ENCODE peak calls at places on chromosomes 2 and 18, in six cellular contexts. One of them, this sample, is unnamed.

GRCh38 chr2:28547906-28548600 is 52.2 kb downstream of the PLB1 start:
- DNase-seq in DND-41: no peak
- DNase-seq in IMR-90: no peak
- DNase-seq in mammary epithelial cell: no peak
- DNase-seq in neuronal stem cell: no peak
- DNase-seq in GM12878: no peak
- DNase-seq in this sample: no peak

GRCh38 chr18:59249186-59249774 is 24.0 kb downstream of the RAX start:
- DNase-seq in DND-41: peak; percentile 39
- DNase-seq in IMR-90: peak; percentile 80
- DNase-seq in neuronal stem cell: no peak
- DNase-seq in mammary epithelial cell: peak; percentile 52
- DNase-seq in GM12878: no peak
- DNase-seq in this sample: peak; percentile 90

GRCh38 chr18:395481-396250 is 104.8 kb downstream of the COLEC12 start:
- DNase-seq in IMR-90: peak; percentile 86
- DNase-seq in GM12878: no peak
- DNase-seq in DND-41: no peak
- DNase-seq in neuronal stem cell: no peak
- DNase-seq in mammary epithelial cell: no peak
- DNase-seq in this sample: peak; percentile 43

GRCh38 chr2:151162185-151162584 is 99.5 kb downstream of the RBM43 start:
- DNase-seq in mammary epithelial cell: peak; percentile 14
- DNase-seq in GM12878: no peak
- DNase-seq in neuronal stem cell: no peak
- DNase-seq in IMR-90: peak; percentile 70
- DNase-seq in DND-41: no peak
- DNase-seq in this sample: peak; percentile 51

GRCh38 chr2:18311413-18311812 is 249.0 kb downstream of the RDH14 start:
- DNase-seq in DND-41: no peak
- DNase-seq in IMR-90: peak; percentile 64
- DNase-seq in GM12878: no peak
- DNase-seq in mammary epithelial cell: no peak
- DNase-seq in neuronal stem cell: no peak
- DNase-seq in this sample: peak; percentile 73

GRCh38 chr2:165435611-165436010 is 33.9 kb upstream of the CSRNP3 start:
- DNase-seq in mammary epithelial cell: no peak
- DNase-seq in IMR-90: no peak
- DNase-seq in GM12878: no peak
- DNase-seq in neuronal stem cell: peak; percentile 6
- DNase-seq in DND-41: no peak
- DNase-seq in this sample: no peak

GRCh38 chr2:24435391-24436316 is 55.4 kb upstream of the NCOA1 start:
- DNase-seq in IMR-90: peak; percentile 65
- DNase-seq in GM12878: no peak
- DNase-seq in neuronal stem cell: no peak
- DNase-seq in DND-41: no peak
- DNase-seq in mammary epithelial cell: no peak
- DNase-seq in this sample: no peak

GRCh38 chr2:70046534-70046933 is 40.7 kb upstream of the PCBP1 start:
- DNase-seq in DND-41: no peak
- DNase-seq in mammary epithelial cell: no peak
- DNase-seq in GM12878: no peak
- DNase-seq in neuronal stem cell: no peak
- DNase-seq in IMR-90: no peak
- DNase-seq in this sample: no peak

GRCh38 chr2:239751719-239752355 is 273.3 kb downstream of the NDUFA10 start:
- DNase-seq in neuronal stem cell: no peak
- DNase-seq in mammary epithelial cell: no peak
- DNase-seq in IMR-90: no peak
- DNase-seq in DND-41: peak; percentile 91
- DNase-seq in GM12878: no peak
- DNase-seq in this sample: no peak

GRCh38 chr2:230793573-230794359 is 71.0 kb upstream of the ITM2C start:
- DNase-seq in IMR-90: peak; percentile 100
- DNase-seq in neuronal stem cell: no peak
- DNase-seq in mammary epithelial cell: peak; percentile 97
- DNase-seq in GM12878: no peak
- DNase-seq in DND-41: no peak
- DNase-seq in this sample: peak; percentile 96

GRCh38 chr2:37894047-37894446 is 31.0 kb upstream of the RMDN2 start:
- DNase-seq in IMR-90: no peak
- DNase-seq in DND-41: no peak
- DNase-seq in neuronal stem cell: no peak
- DNase-seq in mammary epithelial cell: no peak
- DNase-seq in GM12878: no peak
- DNase-seq in this sample: no peak

GRCh38 chr2:37894601-37895000 is 30.5 kb upstream of the RMDN2 start:
- DNase-seq in DND-41: no peak
- DNase-seq in IMR-90: peak; percentile 23
- DNase-seq in mammary epithelial cell: no peak
- DNase-seq in neuronal stem cell: no peak
- DNase-seq in GM12878: no peak
- DNase-seq in this sample: no peak

GRCh38 chr2:37893327-37893726 is 31.8 kb upstream of the RMDN2 start:
- DNase-seq in IMR-90: no peak
- DNase-seq in neuronal stem cell: no peak
- DNase-seq in GM12878: no peak
- DNase-seq in DND-41: no peak
- DNase-seq in mammary epithelial cell: peak; percentile 23
- DNase-seq in this sample: peak; percentile 44

GRCh38 chr2:37896319-37896718 is 28.8 kb upstream of the RMDN2 start:
- DNase-seq in mammary epithelial cell: no peak
- DNase-seq in DND-41: no peak
- DNase-seq in neuronal stem cell: no peak
- DNase-seq in GM12878: no peak
- DNase-seq in IMR-90: no peak
- DNase-seq in this sample: peak; percentile 12

DNA sequence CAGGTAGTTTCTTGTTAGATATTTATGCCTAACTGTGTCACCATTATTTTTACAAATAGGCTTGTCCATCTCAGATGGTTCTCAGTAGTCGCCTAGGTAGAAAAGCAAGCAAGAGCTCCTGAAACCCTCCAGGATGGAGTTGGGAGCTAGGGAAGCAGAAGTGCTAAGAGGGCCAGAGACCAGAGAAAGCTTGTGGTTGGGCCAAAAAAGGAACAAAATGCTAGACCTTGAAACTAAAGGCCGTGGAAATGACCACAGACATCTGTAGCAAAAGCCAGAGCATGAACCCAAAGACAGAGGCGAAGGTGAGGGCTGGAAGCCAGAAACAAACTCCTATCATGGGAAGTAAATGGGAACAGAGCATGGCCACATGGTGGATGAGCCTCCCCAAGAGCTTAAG is 30.0 kb upstream of the RMDN2 start:
- DNase-seq in mammary epithelial cell: no peak
- DNase-seq in IMR-90: no peak
- DNase-seq in GM12878: no peak
- DNase-seq in neuronal stem cell: no peak
- DNase-seq in DND-41: no peak
- DNase-seq in this sample: no peak
- H3K9ac ChIP-seq in mammary epithelial cell: no peak overlapping the region
- H3K9ac ChIP-seq in IMR-90: no peak overlapping the region
- H3K9ac ChIP-seq in GM12878: no peak overlapping the region
- H3K9ac ChIP-seq in neuronal stem cell: no peak overlapping the region
- H3K9ac ChIP-seq in DND-41: no peak overlapping the region
- H3K9ac ChIP-seq in this sample: no peak overlapping the region

GRCh38 chr2:224937887-224938286 is 104.4 kb downstream of the DOCK10 start:
- DNase-seq in mammary epithelial cell: no peak
- DNase-seq in IMR-90: no peak
- DNase-seq in neuronal stem cell: no peak
- DNase-seq in DND-41: no peak
- DNase-seq in GM12878: peak; percentile 90
- DNase-seq in this sample: no peak
- H3K27ac ChIP-seq in mammary epithelial cell: no peak overlapping the region
- H3K27ac ChIP-seq in IMR-90: no peak overlapping the region
- H3K27ac ChIP-seq in neuronal stem cell: peak overlapping the region; percentile 59
- H3K27ac ChIP-seq in DND-41: no peak overlapping the region
- H3K27ac ChIP-seq in GM12878: peak overlapping the region; percentile 88
- H3K27ac ChIP-seq in this sample: no peak overlapping the region

GRCh38 chr2:189629553-189630453 is 31.5 kb upstream of the ASNSD1 start:
- DNase-seq in DND-41: no peak
- DNase-seq in IMR-90: peak; percentile 43
- DNase-seq in neuronal stem cell: no peak
- DNase-seq in mammary epithelial cell: no peak
- DNase-seq in GM12878: no peak
- DNase-seq in this sample: no peak
- H2AFZ ChIP-seq in DND-41: no peak overlapping the region
- H2AFZ ChIP-seq in IMR-90: peak overlapping the region; percentile 67
- H2AFZ ChIP-seq in neuronal stem cell: peak overlapping the region; percentile 5
- H2AFZ ChIP-seq in mammary epithelial cell: no peak overlapping the region
- H2AFZ ChIP-seq in GM12878: no peak overlapping the region
- H2AFZ ChIP-seq in this sample: no peak overlapping the region

DNA sequence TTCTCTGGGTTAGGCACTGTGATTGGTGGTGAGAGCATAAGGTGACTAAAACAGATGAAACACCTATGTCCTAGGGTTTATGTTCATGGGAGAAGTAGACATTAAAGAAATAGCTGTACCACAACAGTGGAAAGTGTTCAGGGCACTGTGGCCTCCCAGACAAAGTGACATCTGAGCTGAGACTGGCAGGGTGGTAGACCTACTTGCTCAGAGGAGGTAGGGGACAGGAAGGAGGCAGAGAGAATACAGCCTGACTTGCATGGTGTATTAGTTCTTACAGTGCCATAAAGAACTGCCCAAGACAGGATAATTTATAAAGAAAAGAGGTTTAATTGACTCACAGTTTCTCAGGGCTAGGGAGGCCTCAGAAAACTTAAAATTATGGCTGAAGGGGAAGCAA is 82.6 kb downstream of the MAPRE2 start:
- DNase-seq in DND-41: no peak
- DNase-seq in GM12878: no peak
- DNase-seq in mammary epithelial cell: no peak
- DNase-seq in neuronal stem cell: no peak
- DNase-seq in IMR-90: no peak
- DNase-seq in this sample: no peak
- H3K9ac ChIP-seq in DND-41: no peak overlapping the region
- H3K9ac ChIP-seq in GM12878: no peak overlapping the region
- H3K9ac ChIP-seq in mammary epithelial cell: no peak overlapping the region
- H3K9ac ChIP-seq in neuronal stem cell: no peak overlapping the region
- H3K9ac ChIP-seq in IMR-90: no peak overlapping the region
- H3K9ac ChIP-seq in this sample: no peak overlapping the region

GRCh38 chr2:38535745-38536506 is 66.8 kb downstream of the HNRNPLL start:
- DNase-seq in DND-41: peak; percentile 76
- DNase-seq in neuronal stem cell: peak; percentile 78
- DNase-seq in IMR-90: peak; percentile 46
- DNase-seq in GM12878: no peak
- DNase-seq in mammary epithelial cell: peak; percentile 53
- DNase-seq in this sample: peak; percentile 80

GRCh38 chr2:38534746-38535403 is 67.9 kb downstream of the HNRNPLL start:
- DNase-seq in DND-41: no peak
- DNase-seq in mammary epithelial cell: no peak
- DNase-seq in GM12878: no peak
- DNase-seq in neuronal stem cell: no peak
- DNase-seq in IMR-90: no peak
- DNase-seq in this sample: no peak

GRCh38 chr2:38533757-38534545 is 68.8 kb downstream of the HNRNPLL start:
- DNase-seq in DND-41: no peak
- DNase-seq in neuronal stem cell: no peak
- DNase-seq in GM12878: no peak
- DNase-seq in mammary epithelial cell: no peak
- DNase-seq in IMR-90: peak; percentile 16
- DNase-seq in this sample: no peak

GRCh38 chr2:38533180-38533579 is 69.5 kb downstream of the HNRNPLL start:
- DNase-seq in DND-41: no peak
- DNase-seq in IMR-90: no peak
- DNase-seq in GM12878: peak; percentile 83
- DNase-seq in neuronal stem cell: no peak
- DNase-seq in mammary epithelial cell: no peak
- DNase-seq in this sample: no peak

DNA sequence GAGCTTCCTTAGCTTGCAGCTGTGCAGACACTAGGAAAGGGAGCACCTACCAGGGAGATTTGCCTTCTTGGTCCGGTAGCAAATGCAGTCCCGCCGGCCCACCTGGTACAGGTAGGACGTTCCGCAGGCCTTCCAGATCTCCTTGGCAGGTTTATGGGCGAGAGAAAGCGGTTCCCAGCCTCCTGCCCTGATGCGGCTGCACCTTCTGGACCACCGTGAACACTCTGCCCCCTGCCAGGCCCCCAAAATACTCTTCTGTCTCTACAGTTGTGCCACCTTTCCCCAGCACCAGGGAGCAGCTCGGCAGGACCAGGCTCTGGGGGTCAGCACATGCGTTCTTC is 67.4 kb downstream of the HNRNPLL start:
- DNase-seq in mammary epithelial cell: no peak
- DNase-seq in IMR-90: no peak
- DNase-seq in GM12878: no peak
- DNase-seq in DND-41: no peak
- DNase-seq in neuronal stem cell: no peak
- DNase-seq in this sample: no peak
- H3K27ac ChIP-seq in mammary epithelial cell: no peak overlapping the region
- H3K27ac ChIP-seq in IMR-90: no peak overlapping the region
- H3K27ac ChIP-seq in GM12878: no peak overlapping the region
- H3K27ac ChIP-seq in DND-41: no peak overlapping the region
- H3K27ac ChIP-seq in neuronal stem cell: no peak overlapping the region
- H3K27ac ChIP-seq in this sample: no peak overlapping the region

GRCh38 chr2:27211241-27211942 is 449 bp upstream of the ATRAID start:
- DNase-seq in DND-41: no peak
- DNase-seq in IMR-90: no peak
- DNase-seq in mammary epithelial cell: no peak
- DNase-seq in neuronal stem cell: no peak
- DNase-seq in GM12878: no peak
- DNase-seq in this sample: no peak
- H2AFZ ChIP-seq in DND-41: peak overlapping the region; percentile 80
- H2AFZ ChIP-seq in IMR-90: peak overlapping the region; percentile 93
- H2AFZ ChIP-seq in mammary epithelial cell: peak overlapping the region; percentile 99
- H2AFZ ChIP-seq in neuronal stem cell: peak overlapping the region; percentile 100
- H2AFZ ChIP-seq in GM12878: peak overlapping the region; percentile 69
- H2AFZ ChIP-seq in this sample: peak overlapping the region; percentile 73